ENCODE peak calls at places on chromosome 2, in ten cellular contexts. One of them, this sample, is unnamed.

GRCh38 chr2:198283149-198283548 is 478.8 kb downstream of the PLCL1 start:
- DNase-seq in prostate gland: no peak
- DNase-seq in MV-4-11: no peak
- DNase-seq in heart left ventricle: no peak
- DNase-seq in EL: peak; percentile 3
- DNase-seq in occipital lobe: no peak
- DNase-seq in Peyer's patch: no peak
- DNase-seq in brain microvascular endothelial cell: no peak
- DNase-seq in activated T-cell treated with anti-CD3 and anti-CD28 coated beads for 24 hours: no peak
- DNase-seq in NCI-H1092 treated with DMSO at 0.1 percent for 48 hours: no peak
- DNase-seq in this sample: no peak

GRCh38 chr2:189498205-189498604 is 56.9 kb downstream of the WDR75 start:
- DNase-seq in Peyer's patch: no peak
- DNase-seq in occipital lobe: no peak
- DNase-seq in MV-4-11: no peak
- DNase-seq in heart left ventricle: no peak
- DNase-seq in NCI-H1092 treated with DMSO at 0.1 percent for 48 hours: no peak
- DNase-seq in brain microvascular endothelial cell: no peak
- DNase-seq in activated T-cell treated with anti-CD3 and anti-CD28 coated beads for 24 hours: no peak
- DNase-seq in EL: no peak
- DNase-seq in prostate gland: no peak
- DNase-seq in this sample: no peak

GRCh38 chr2:88530081-88530480 is 77.6 kb upstream of the FOXI3 start:
- DNase-seq in brain microvascular endothelial cell: no peak
- DNase-seq in activated T-cell treated with anti-CD3 and anti-CD28 coated beads for 24 hours: no peak
- DNase-seq in Peyer's patch: no peak
- DNase-seq in heart left ventricle: no peak
- DNase-seq in NCI-H1092 treated with DMSO at 0.1 percent for 48 hours: no peak
- DNase-seq in occipital lobe: no peak
- DNase-seq in EL: no peak
- DNase-seq in prostate gland: no peak
- DNase-seq in MV-4-11: no peak
- DNase-seq in this sample: no peak

GRCh38 chr2:72090271-72090720 is 57.4 kb downstream of the CYP26B1 start:
- DNase-seq in Peyer's patch: no peak
- DNase-seq in NCI-H1092 treated with DMSO at 0.1 percent for 48 hours: no peak
- DNase-seq in heart left ventricle: no peak
- DNase-seq in brain microvascular endothelial cell: no peak
- DNase-seq in activated T-cell treated with anti-CD3 and anti-CD28 coated beads for 24 hours: no peak
- DNase-seq in MV-4-11: no peak
- DNase-seq in occipital lobe: no peak
- DNase-seq in prostate gland: no peak
- DNase-seq in EL: no peak
- DNase-seq in this sample: no peak

GRCh38 chr2:13000644-13001375 is 284.1 kb downstream of the TRIB2 start:
- DNase-seq in MV-4-11: no peak
- DNase-seq in NCI-H1092 treated with DMSO at 0.1 percent for 48 hours: no peak
- DNase-seq in Peyer's patch: no peak
- DNase-seq in brain microvascular endothelial cell: no peak
- DNase-seq in EL: no peak
- DNase-seq in activated T-cell treated with anti-CD3 and anti-CD28 coated beads for 24 hours: no peak
- DNase-seq in occipital lobe: no peak
- DNase-seq in heart left ventricle: peak; percentile 50
- DNase-seq in prostate gland: no peak
- DNase-seq in this sample: no peak

GRCh38 chr2:177740718-177741117 is 331.9 kb downstream of the PDE11A start:
- DNase-seq in NCI-H1092 treated with DMSO at 0.1 percent for 48 hours: no peak
- DNase-seq in prostate gland: no peak
- DNase-seq in Peyer's patch: no peak
- DNase-seq in activated T-cell treated with anti-CD3 and anti-CD28 coated beads for 24 hours: no peak
- DNase-seq in MV-4-11: no peak
- DNase-seq in heart left ventricle: no peak
- DNase-seq in occipital lobe: no peak
- DNase-seq in EL: no peak
- DNase-seq in brain microvascular endothelial cell: no peak
- DNase-seq in this sample: no peak

GRCh38 chr2:53568463-53568862 is 199.1 kb upstream of the CHAC2 start:
- DNase-seq in occipital lobe: no peak
- DNase-seq in MV-4-11: no peak
- DNase-seq in NCI-H1092 treated with DMSO at 0.1 percent for 48 hours: no peak
- DNase-seq in activated T-cell treated with anti-CD3 and anti-CD28 coated beads for 24 hours: no peak
- DNase-seq in EL: peak; percentile 59
- DNase-seq in heart left ventricle: no peak
- DNase-seq in brain microvascular endothelial cell: no peak
- DNase-seq in prostate gland: no peak
- DNase-seq in Peyer's patch: no peak
- DNase-seq in this sample: no peak

GRCh38 chr2:241748468-241749256 is 14.2 kb downstream of the D2HGDH start:
- DNase-seq in heart left ventricle: no peak
- DNase-seq in NCI-H1092 treated with DMSO at 0.1 percent for 48 hours: no peak
- DNase-seq in MV-4-11: no peak
- DNase-seq in prostate gland: no peak
- DNase-seq in activated T-cell treated with anti-CD3 and anti-CD28 coated beads for 24 hours: no peak
- DNase-seq in brain microvascular endothelial cell: no peak
- DNase-seq in occipital lobe: no peak
- DNase-seq in Peyer's patch: no peak
- DNase-seq in EL: no peak
- DNase-seq in this sample: no peak

GRCh38 chr2:5720426-5720825 is 28.2 kb downstream of the SOX11 start:
- DNase-seq in activated T-cell treated with anti-CD3 and anti-CD28 coated beads for 24 hours: no peak
- DNase-seq in brain microvascular endothelial cell: peak; percentile 56
- DNase-seq in EL: no peak
- DNase-seq in Peyer's patch: no peak
- DNase-seq in NCI-H1092 treated with DMSO at 0.1 percent for 48 hours: no peak
- DNase-seq in occipital lobe: no peak
- DNase-seq in MV-4-11: no peak
- DNase-seq in prostate gland: no peak
- DNase-seq in heart left ventricle: no peak
- DNase-seq in this sample: no peak

GRCh38 chr2:149145314-149146295 is 107.1 kb downstream of the LYPD6B start:
- DNase-seq in NCI-H1092 treated with DMSO at 0.1 percent for 48 hours: no peak
- DNase-seq in occipital lobe: no peak
- DNase-seq in brain microvascular endothelial cell: no peak
- DNase-seq in prostate gland: no peak
- DNase-seq in activated T-cell treated with anti-CD3 and anti-CD28 coated beads for 24 hours: no peak
- DNase-seq in EL: no peak
- DNase-seq in MV-4-11: no peak
- DNase-seq in Peyer's patch: no peak
- DNase-seq in heart left ventricle: no peak
- DNase-seq in this sample: no peak

GRCh38 chr2:3146175-3146574 is 231.4 kb downstream of the EIPR1 start:
- DNase-seq in Peyer's patch: no peak
- DNase-seq in heart left ventricle: no peak
- DNase-seq in activated T-cell treated with anti-CD3 and anti-CD28 coated beads for 24 hours: no peak
- DNase-seq in MV-4-11: no peak
- DNase-seq in brain microvascular endothelial cell: no peak
- DNase-seq in NCI-H1092 treated with DMSO at 0.1 percent for 48 hours: no peak
- DNase-seq in prostate gland: no peak
- DNase-seq in EL: no peak
- DNase-seq in occipital lobe: no peak
- DNase-seq in this sample: no peak

GRCh38 chr2:9178905-9179571 is 27.6 kb upstream of the ASAP2 start:
- DNase-seq in occipital lobe: peak; percentile 27
- DNase-seq in MV-4-11: no peak
- DNase-seq in prostate gland: peak; percentile 39
- DNase-seq in activated T-cell treated with anti-CD3 and anti-CD28 coated beads for 24 hours: no peak
- DNase-seq in NCI-H1092 treated with DMSO at 0.1 percent for 48 hours: peak; percentile 64
- DNase-seq in heart left ventricle: peak; percentile 37
- DNase-seq in EL: peak; percentile 69
- DNase-seq in Peyer's patch: no peak
- DNase-seq in brain microvascular endothelial cell: peak; percentile 74
- DNase-seq in this sample: no peak

GRCh38 chr2:20671736-20672080 is 4.8 kb downstream of the GDF7 start:
- DNase-seq in occipital lobe: no peak
- DNase-seq in prostate gland: no peak
- DNase-seq in EL: no peak
- DNase-seq in NCI-H1092 treated with DMSO at 0.1 percent for 48 hours: no peak
- DNase-seq in activated T-cell treated with anti-CD3 and anti-CD28 coated beads for 24 hours: no peak
- DNase-seq in heart left ventricle: no peak
- DNase-seq in Peyer's patch: no peak
- DNase-seq in MV-4-11: no peak
- DNase-seq in brain microvascular endothelial cell: no peak
- DNase-seq in this sample: no peak

GRCh38 chr2:45714679-45715078 is 63.2 kb downstream of the PRKCE start:
- DNase-seq in EL: no peak
- DNase-seq in MV-4-11: no peak
- DNase-seq in heart left ventricle: no peak
- DNase-seq in brain microvascular endothelial cell: no peak
- DNase-seq in activated T-cell treated with anti-CD3 and anti-CD28 coated beads for 24 hours: no peak
- DNase-seq in NCI-H1092 treated with DMSO at 0.1 percent for 48 hours: no peak
- DNase-seq in prostate gland: no peak
- DNase-seq in occipital lobe: no peak
- DNase-seq in Peyer's patch: no peak
- DNase-seq in this sample: no peak

GRCh38 chr2:239055756-239056493 is 208.0 kb downstream of the TWIST2 start:
- DNase-seq in activated T-cell treated with anti-CD3 and anti-CD28 coated beads for 24 hours: no peak
- DNase-seq in NCI-H1092 treated with DMSO at 0.1 percent for 48 hours: no peak
- DNase-seq in Peyer's patch: no peak
- DNase-seq in brain microvascular endothelial cell: no peak
- DNase-seq in prostate gland: no peak
- DNase-seq in EL: peak; percentile 9
- DNase-seq in occipital lobe: no peak
- DNase-seq in MV-4-11: peak; percentile 48
- DNase-seq in heart left ventricle: no peak
- DNase-seq in this sample: no peak

GRCh38 chr2:12202301-12202700 is 455.9 kb downstream of the LPIN1 start:
- DNase-seq in EL: peak; percentile 22
- DNase-seq in heart left ventricle: no peak
- DNase-seq in Peyer's patch: no peak
- DNase-seq in prostate gland: no peak
- DNase-seq in MV-4-11: no peak
- DNase-seq in occipital lobe: no peak
- DNase-seq in activated T-cell treated with anti-CD3 and anti-CD28 coated beads for 24 hours: no peak
- DNase-seq in NCI-H1092 treated with DMSO at 0.1 percent for 48 hours: no peak
- DNase-seq in brain microvascular endothelial cell: peak; percentile 57
- DNase-seq in this sample: no peak

GRCh38 chr2:126797622-126798275 is 100.9 kb upstream of the TEX51 start:
- DNase-seq in NCI-H1092 treated with DMSO at 0.1 percent for 48 hours: no peak
- DNase-seq in heart left ventricle: no peak
- DNase-seq in occipital lobe: no peak
- DNase-seq in activated T-cell treated with anti-CD3 and anti-CD28 coated beads for 24 hours: no peak
- DNase-seq in prostate gland: no peak
- DNase-seq in EL: no peak
- DNase-seq in brain microvascular endothelial cell: no peak
- DNase-seq in Peyer's patch: peak; percentile 3
- DNase-seq in MV-4-11: no peak
- DNase-seq in this sample: peak; percentile 34

GRCh38 chr2:42786561-42787345 is 5.6 kb downstream of the HAAO start:
- DNase-seq in activated T-cell treated with anti-CD3 and anti-CD28 coated beads for 24 hours: no peak
- DNase-seq in Peyer's patch: no peak
- DNase-seq in occipital lobe: no peak
- DNase-seq in MV-4-11: no peak
- DNase-seq in NCI-H1092 treated with DMSO at 0.1 percent for 48 hours: no peak
- DNase-seq in brain microvascular endothelial cell: no peak
- DNase-seq in EL: no peak
- DNase-seq in prostate gland: no peak
- DNase-seq in heart left ventricle: no peak
- DNase-seq in this sample: no peak

GRCh38 chr2:20469595-20469994 is 22.7 kb downstream of the RHOB start:
- DNase-seq in EL: no peak
- DNase-seq in Peyer's patch: no peak
- DNase-seq in brain microvascular endothelial cell: no peak
- DNase-seq in MV-4-11: no peak
- DNase-seq in heart left ventricle: no peak
- DNase-seq in activated T-cell treated with anti-CD3 and anti-CD28 coated beads for 24 hours: no peak
- DNase-seq in prostate gland: no peak
- DNase-seq in NCI-H1092 treated with DMSO at 0.1 percent for 48 hours: no peak
- DNase-seq in occipital lobe: no peak
- DNase-seq in this sample: no peak

GRCh38 chr2:211085056-211085680 is 528.8 kb downstream of the CPS1 start:
- DNase-seq in heart left ventricle: no peak
- DNase-seq in MV-4-11: no peak
- DNase-seq in NCI-H1092 treated with DMSO at 0.1 percent for 48 hours: peak; percentile 36
- DNase-seq in brain microvascular endothelial cell: peak; percentile 22
- DNase-seq in activated T-cell treated with anti-CD3 and anti-CD28 coated beads for 24 hours: no peak
- DNase-seq in EL: peak; percentile 25
- DNase-seq in Peyer's patch: no peak
- DNase-seq in occipital lobe: no peak
- DNase-seq in prostate gland: no peak
- DNase-seq in this sample: no peak

GRCh38 chr2:21710031-21710430 is 586.3 kb downstream of the TDRD15 start:
- DNase-seq in MV-4-11: no peak
- DNase-seq in NCI-H1092 treated with DMSO at 0.1 percent for 48 hours: no peak
- DNase-seq in occipital lobe: no peak
- DNase-seq in prostate gland: no peak
- DNase-seq in heart left ventricle: peak; percentile 43
- DNase-seq in activated T-cell treated with anti-CD3 and anti-CD28 coated beads for 24 hours: no peak
- DNase-seq in brain microvascular endothelial cell: no peak
- DNase-seq in Peyer's patch: no peak
- DNase-seq in EL: no peak
- DNase-seq in this sample: no peak

GRCh38 chr2:96533292-96534073 is 3.1 kb upstream of the ARID5A start:
- DNase-seq in prostate gland: peak; percentile 84
- DNase-seq in NCI-H1092 treated with DMSO at 0.1 percent for 48 hours: no peak
- DNase-seq in EL: peak; percentile 61
- DNase-seq in occipital lobe: peak; percentile 23
- DNase-seq in Peyer's patch: no peak
- DNase-seq in activated T-cell treated with anti-CD3 and anti-CD28 coated beads for 24 hours: no peak
- DNase-seq in MV-4-11: peak; percentile 51
- DNase-seq in brain microvascular endothelial cell: no peak
- DNase-seq in heart left ventricle: peak; percentile 85
- DNase-seq in this sample: peak; percentile 61

GRCh38 chr2:178910005-178910404 is 102.8 kb upstream of the TTN start:
- DNase-seq in Peyer's patch: no peak
- DNase-seq in NCI-H1092 treated with DMSO at 0.1 percent for 48 hours: no peak
- DNase-seq in MV-4-11: no peak
- DNase-seq in EL: no peak
- DNase-seq in activated T-cell treated with anti-CD3 and anti-CD28 coated beads for 24 hours: no peak
- DNase-seq in heart left ventricle: no peak
- DNase-seq in occipital lobe: no peak
- DNase-seq in prostate gland: no peak
- DNase-seq in brain microvascular endothelial cell: no peak
- DNase-seq in this sample: no peak

GRCh38 chr2:39373403-39373802 is 63.7 kb downstream of the MAP4K3 start:
- DNase-seq in brain microvascular endothelial cell: no peak
- DNase-seq in heart left ventricle: no peak
- DNase-seq in prostate gland: no peak
- DNase-seq in MV-4-11: no peak
- DNase-seq in occipital lobe: no peak
- DNase-seq in activated T-cell treated with anti-CD3 and anti-CD28 coated beads for 24 hours: no peak
- DNase-seq in Peyer's patch: no peak
- DNase-seq in NCI-H1092 treated with DMSO at 0.1 percent for 48 hours: no peak
- DNase-seq in EL: no peak
- DNase-seq in this sample: no peak

GRCh38 chr2:10790228-10790973 is 22.2 kb downstream of the PDIA6 start:
- DNase-seq in prostate gland: no peak
- DNase-seq in activated T-cell treated with anti-CD3 and anti-CD28 coated beads for 24 hours: no peak
- DNase-seq in Peyer's patch: peak; percentile 42
- DNase-seq in MV-4-11: peak; percentile 61
- DNase-seq in occipital lobe: no peak
- DNase-seq in EL: no peak
- DNase-seq in NCI-H1092 treated with DMSO at 0.1 percent for 48 hours: no peak
- DNase-seq in brain microvascular endothelial cell: no peak
- DNase-seq in heart left ventricle: no peak
- DNase-seq in this sample: no peak

GRCh38 chr2:175003875-175004729 is 1.1 kb downstream of the CHN1 start:
- DNase-seq in Peyer's patch: no peak
- DNase-seq in activated T-cell treated with anti-CD3 and anti-CD28 coated beads for 24 hours: no peak
- DNase-seq in NCI-H1092 treated with DMSO at 0.1 percent for 48 hours: peak; percentile 30
- DNase-seq in heart left ventricle: peak; percentile 23
- DNase-seq in brain microvascular endothelial cell: no peak
- DNase-seq in occipital lobe: no peak
- DNase-seq in EL: peak; percentile 27
- DNase-seq in prostate gland: no peak
- DNase-seq in MV-4-11: no peak
- DNase-seq in this sample: no peak

GRCh38 chr2:94997981-94998920 is 27.3 kb upstream of the MAL start:
- DNase-seq in brain microvascular endothelial cell: no peak
- DNase-seq in activated T-cell treated with anti-CD3 and anti-CD28 coated beads for 24 hours: no peak
- DNase-seq in prostate gland: peak; percentile 40
- DNase-seq in occipital lobe: no peak
- DNase-seq in heart left ventricle: no peak
- DNase-seq in EL: no peak
- DNase-seq in Peyer's patch: no peak
- DNase-seq in MV-4-11: no peak
- DNase-seq in NCI-H1092 treated with DMSO at 0.1 percent for 48 hours: no peak
- DNase-seq in this sample: no peak

GRCh38 chr2:169137924-169138323 is 68.6 kb downstream of the DHRS9 start:
- DNase-seq in brain microvascular endothelial cell: no peak
- DNase-seq in EL: no peak
- DNase-seq in NCI-H1092 treated with DMSO at 0.1 percent for 48 hours: no peak
- DNase-seq in prostate gland: no peak
- DNase-seq in MV-4-11: no peak
- DNase-seq in activated T-cell treated with anti-CD3 and anti-CD28 coated beads for 24 hours: no peak
- DNase-seq in Peyer's patch: no peak
- DNase-seq in heart left ventricle: no peak
- DNase-seq in occipital lobe: no peak
- DNase-seq in this sample: no peak

This sample was measured in right lobe of liver.